ENCODE peak calls at places on chromosomes 16 and 17, in six cellular contexts. W is progenitor cell of endocrine pancreas; N is NCI-H187 treated with DMSO at 0.1 percent for 48 hours; H is esophagus squamous epithelium; J is effector memory CD8-positive, alpha-beta T cell; A is NCI-H1417. V is an unnamed sample.

GRCh38 chr17:1783834-1784611 is 22.2 kb downstream of the SERPINF1 start:
- DNase-seq in W (no peak), N (no peak), H (no peak), J (no peak), A (peak; percentile 1), V (peak; percentile 76)

GRCh38 chr16:87978127-87978526 is 26.9 kb downstream of the BANP start:
- DNase-seq in W (no peak), N (no peak), H (no peak), J (no peak), A (no peak), V (no peak)

GRCh38 chr16:89257281-89257731 is 39.8 kb downstream of the ZNF778 start:
- DNase-seq in W (no peak), N (no peak), H (no peak), J (no peak), A (peak; percentile 32), V (peak; percentile 61)

GRCh38 chr16:1643521-1643920 is 31.4 kb downstream of the CRAMP1 start:
- DNase-seq in W (no peak), N (no peak), H (no peak), J (no peak), A (no peak), V (no peak)

GRCh38 chr17:14211778-14212177 is 24.9 kb downstream of the CDRT15 start:
- DNase-seq in W (no peak), N (no peak), H (no peak), J (no peak), A (no peak), V (no peak)

GRCh38 chr17:37816951-37817350 is 72.1 kb upstream of the HNF1B start:
- DNase-seq in W (no peak), N (no peak), H (no peak), J (no peak), A (no peak), V (no peak)

GRCh38 chr17:57838857-57839570 is 10.8 kb downstream of the MRPS23 start:
- DNase-seq in W (no peak), N (no peak), H (no peak), J (no peak), A (no peak), V (no peak)

GRCh38 chr17:6509295-6509771 is 47.0 kb downstream of the PITPNM3 start:
- DNase-seq in W (no peak), N (no peak), H (no peak), J (no peak), A (no peak), V (no peak)

GRCh38 chr17:55612691-55613141 is 101.5 kb upstream of the SMIM36 start:
- DNase-seq in W (no peak), N (no peak), H (no peak), J (no peak), A (no peak), V (no peak)

GRCh38 chr16:66156538-66156937 is 210.0 kb upstream of the CDH5 start:
- DNase-seq in W (no peak), N (no peak), H (no peak), J (no peak), A (no peak), V (no peak)

GRCh38 chr17:77449908-77450741 is 309.4 kb downstream of the SEC14L1 start:
- DNase-seq in W (no peak), N (no peak), H (no peak), J (no peak), A (no peak), V (peak; percentile 82)

GRCh38 chr16:68529931-68530667 is 9.0 kb upstream of the ZFP90 start:
- DNase-seq in W (peak; percentile 74), N (no peak), H (peak; percentile 40), J (peak; percentile 84), A (peak; percentile 94), V (peak; percentile 91)

GRCh38 chr16:63037761-63038562 is 1001.7 kb upstream of the CDH8 start:
- DNase-seq in W (no peak), N (no peak), H (no peak), J (no peak), A (no peak), V (no peak)

GRCh38 chr17:4959261-4959965 is 8.2 kb downstream of the SPAG7 start:
- DNase-seq in W (no peak), N (no peak), H (no peak), J (no peak), A (no peak), V (no peak)

GRCh38 chr16:4415538-4416199 is 727 bp downstream of the CORO7 start:
- DNase-seq in W (no peak), N (no peak), H (no peak), J (peak; percentile 57), A (peak; percentile 60), V (peak; percentile 53)

GRCh38 chr16:52537463-52537862 is 9.5 kb downstream of the TOX3 start:
- DNase-seq in W (no peak), N (no peak), H (no peak), J (no peak), A (no peak), V (no peak)

GRCh38 chr16:25633549-25633948 is 58.2 kb upstream of the HS3ST4 start:
- DNase-seq in W (no peak), N (no peak), H (no peak), J (no peak), A (no peak), V (no peak)

GRCh38 chr17:42289863-42290165 is 1.5 kb downstream of the STAT5A start:
- DNase-seq in W (no peak), N (no peak), H (no peak), J (peak; percentile 27), A (no peak), V (no peak)

GRCh38 chr16:21301168-21301894 is 23.2 kb upstream of the CRYM start:
- DNase-seq in W (peak; percentile 59), N (no peak), H (no peak), J (no peak), A (peak; percentile 83), V (peak; percentile 94)

GRCh38 chr17:80071116-80071980 is 30.0 kb upstream of the GAA start:
- DNase-seq in W (no peak), N (no peak), H (no peak), J (no peak), A (no peak), V (no peak)

GRCh38 chr16:2008009-2008526 is 1.6 kb downstream of the ZNF598 start:
- DNase-seq in W (no peak), N (no peak), H (no peak), J (no peak), A (no peak), V (no peak)

GRCh38 chr17:62919388-62919787 is 46.6 kb upstream of the TANC2 start:
- DNase-seq in W (no peak), N (no peak), H (no peak), J (no peak), A (no peak), V (no peak)

GRCh38 chr17:75074532-75074931 is 13.2 kb upstream of the SLC16A5 start:
- DNase-seq in W (no peak), N (no peak), H (no peak), J (no peak), A (no peak), V (no peak)

GRCh38 chr16:4386951-4387565 is 15.4 kb downstream of the VASN start:
- DNase-seq in W (no peak), N (no peak), H (no peak), J (no peak), A (no peak), V (no peak)

GRCh38 chr17:66287911-66288310 is 14.5 kb upstream of the PRKCA start:
- DNase-seq in W (no peak), N (no peak), H (no peak), J (no peak), A (no peak), V (no peak)

GRCh38 chr16:67987460-67988160 is 7.3 kb upstream of the DPEP3 start:
- DNase-seq in W (no peak), N (no peak), H (no peak), J (no peak), A (no peak), V (no peak)

GRCh38 chr17:42284566-42284965 is 3.7 kb upstream of the STAT5A start:
- DNase-seq in W (no peak), N (no peak), H (no peak), J (no peak), A (no peak), V (no peak)

GRCh38 chr17:17809527-17810373 is 27.0 kb downstream of the SREBF1 start:
- DNase-seq in W (no peak), N (no peak), H (no peak), J (no peak), A (no peak), V (no peak)

GRCh38 chr16:71626858-71627213 is 852 bp downstream of the MARVELD3 start:
- DNase-seq in W (peak; percentile 41), N (no peak), H (no peak), J (no peak), A (no peak), V (no peak)

GRCh38 chr16:69443809-69444611 is 19.6 kb downstream of the CYB5B start:
- DNase-seq in W (no peak), N (no peak), H (no peak), J (peak; percentile 42), A (no peak), V (no peak)

GRCh38 chr16:6131526-6132050 is 1034.0 kb upstream of the EEF2KMT start:
- DNase-seq in W (no peak), N (no peak), H (no peak), J (no peak), A (no peak), V (no peak)

GRCh38 chr17:9959377-9959981 is 54.4 kb upstream of the RCVRN start:
- DNase-seq in W (peak; percentile 57), N (no peak), H (no peak), J (no peak), A (no peak), V (peak; percentile 34)

GRCh38 chr17:29575511-29576213 is 7.2 kb downstream of the TP53I13 start:
- DNase-seq in W (no peak), N (no peak), H (no peak), J (no peak), A (no peak), V (no peak)

GRCh38 chr17:50830298-50830697 is 5.1 kb upstream of the WFIKKN2 start:
- DNase-seq in W (no peak), N (no peak), H (no peak), J (no peak), A (no peak), V (no peak)

GRCh38 chr17:80720624-80721577 is 176.3 kb downstream of the RPTOR start:
- DNase-seq in W (no peak), N (no peak), H (no peak), J (peak; percentile 66), A (peak; percentile 25), V (no peak)

GRCh38 chr17:17229416-17230098 is 7.4 kb downstream of the FLCN start:
- DNase-seq in W (no peak), N (no peak), H (no peak), J (no peak), A (no peak), V (no peak)

GRCh38 chr16:69116911-69117310 is 11.5 kb downstream of the HAS3 start:
- DNase-seq in W (no peak), N (no peak), H (no peak), J (no peak), A (no peak), V (no peak)

GRCh38 chr16:13307255-13307654 is 405.9 kb downstream of the SHISA9 start:
- DNase-seq in W (no peak), N (no peak), H (no peak), J (no peak), A (no peak), V (no peak)